ENCODE peak calls at places on chromosomes 12 and 14, in four cellular contexts. G is AG09319, V is naive B cell, P is HT1080. O is an unnamed sample.

GRCh38 chr14:26401170-26401968 is 196.5 kb downstream of the NOVA1 start:
- DNase-seq in G (no peak), V (no peak), P (no peak), O (no peak)

GRCh38 chr12:102436867-102437266 is 43.5 kb downstream of the IGF1 start:
- DNase-seq in G (no peak), V (no peak), P (peak; percentile 23), O (no peak)

GRCh38 chr12:50685641-50686040 is 78.3 kb upstream of the ATF1 start:
- DNase-seq in G (no peak), V (no peak), P (no peak), O (no peak)

GRCh38 chr14:104290058-104290667 is 151.8 kb downstream of the KIF26A start:
- DNase-seq in G (no peak), V (no peak), P (no peak), O (no peak)

GRCh38 chr12:2023365-2023764 is 19.1 kb upstream of the DCP1B start:
- DNase-seq in G (no peak), V (no peak), P (no peak), O (no peak)

GRCh38 chr14:73491256-73491976 is 683 bp downstream of the RIOX1 start:
- DNase-seq in G (no peak), V (peak; percentile 56), P (no peak), O (peak; percentile 83)

GRCh38 chr12:75660107-75660530 is 148.7 kb upstream of the KRR1 start:
- DNase-seq in G (no peak), V (no peak), P (peak; percentile 96), O (peak; percentile 99)

GRCh38 chr12:30931222-30931621 is 4.7 kb downstream of the TSPAN11 start:
- DNase-seq in G (no peak), V (no peak), P (no peak), O (no peak)

O was measured in kidney tubule cell.